ENCODE peak calls at places on chromosomes 11 and 22, in seven cellular contexts. I is EL; H is left cardiac atrium; O is NCI-H2081 treated with DMSO at 0.1 percent for 48 hours; Y is AG10803; V is effector CD4-positive, alpha-beta T cell; M is ACHN. U is an unnamed sample.
A peak's percentile ranks its signal among the peaks of the same experiment; 100 is the strongest.

GRCh38 chr11:61011950-61012830 is 40.7 kb downstream of the CD6 start:
- DNase-seq in Y (no peak), V (no peak), H (no peak), M (no peak), I (peak; percentile 69), O (no peak), U (no peak)

GRCh38 chr11:129023968-129024676 is 81.5 kb upstream of the TP53AIP1 start:
- DNase-seq in I (no peak), M (no peak), H (no peak), V (no peak), Y (no peak), O (no peak), U (no peak)

GRCh38 chr22:27842994-27843431 is 41.5 kb upstream of the MN1 start:
- DNase-seq in M (no peak), H (no peak), O (no peak), V (no peak), Y (peak; percentile 94), I (no peak), U (no peak)

GRCh38 chr11:46666516-46666915 is 33.9 kb downstream of the ARHGAP1 start:
- DNase-seq in M (no peak), Y (no peak), H (peak; percentile 58), V (no peak), I (no peak), O (no peak), U (no peak)

GRCh38 chr11:101885631-101886030 is 29.2 kb upstream of the CEP126 start:
- DNase-seq in M (no peak), Y (no peak), V (no peak), O (no peak), I (no peak), H (no peak), U (no peak)

GRCh38 chr22:31228425-31228824 is 16.3 kb downstream of the LIMK2 start:
- DNase-seq in V (no peak), M (no peak), H (no peak), Y (no peak), I (no peak), O (no peak), U (no peak)

GRCh38 chr11:75159081-75159953 is 8.4 kb downstream of the SLCO2B1 start:
- DNase-seq in H (no peak), V (no peak), M (no peak), O (no peak), I (no peak), Y (no peak), U (no peak)

GRCh38 chr11:116725434-116726221 is 47.2 kb downstream of the BUD13 start:
- DNase-seq in H (no peak), M (no peak), O (no peak), V (no peak), I (peak; percentile 76), Y (peak; percentile 58), U (no peak)

GRCh38 chr22:19800761-19801244 is 40.2 kb downstream of the TBX1 start:
- DNase-seq in M (peak; percentile 27), I (peak; percentile 49), V (no peak), O (no peak), H (peak; percentile 41), Y (peak; percentile 51), U (no peak)

GRCh38 chr11:1291295-1292017 is 18.0 kb downstream of the TOLLIP start:
- DNase-seq in M (no peak), V (no peak), I (no peak), Y (no peak), H (peak; percentile 15), O (no peak), U (no peak)

GRCh38 chr11:29018631-29019030 is 910.4 kb downstream of the METTL15 start:
- DNase-seq in V (no peak), I (peak; percentile 83), H (no peak), Y (peak; percentile 82), O (no peak), M (peak; percentile 71), U (no peak)

GRCh38 chr11:9280655-9281301 is 15.6 kb upstream of the DENND5A start:
- DNase-seq in Y (peak; percentile 58), M (peak; percentile 19), I (peak; percentile 57), O (no peak), H (no peak), V (no peak), U (no peak)